ENCODE peak calls at places on chromosomes 2 and 18, in six cellular contexts. N is choroid plexus epithelial cell; F is NCI-H1417; E is activated CD4-positive, alpha-beta memory T cell treated with anti-CD3 and anti-CD28 coated beads for 36 hours; H is left colon; U is cerebellum. K is an unnamed sample.

GRCh38 chr2:215367647-215368492 is 56.0 kb downstream of the ATIC start:
- DNase-seq in E (no peak), F (no peak), U (no peak), H (no peak), N (peak; percentile 77), K (no peak)

GRCh38 chr2:232492236-232492848 is 4.7 kb upstream of the ECEL1 start:
- DNase-seq in N (no peak), E (no peak), F (no peak), U (no peak), H (no peak), K (no peak)

GRCh38 chr18:48032876-48033769 is 102.7 kb upstream of the SMAD2 start:
- DNase-seq in U (no peak), H (peak; percentile 17), N (peak; percentile 51), E (no peak), F (no peak), K (no peak)

GRCh38 chr2:196329959-196330358 is 158.6 kb upstream of the STK17B start:
- DNase-seq in F (no peak), E (no peak), H (no peak), N (no peak), U (no peak), K (no peak)

GRCh38 chr18:13543811-13544732 is 182.3 kb downstream of the FAM210A start:
- DNase-seq in N (no peak), E (no peak), F (no peak), U (no peak), H (no peak), K (no peak)

GRCh38 chr2:8543065-8543411 is 138.8 kb upstream of the ID2 start:
- DNase-seq in N (no peak), E (no peak), U (no peak), F (no peak), H (no peak), K (no peak)

GRCh38 chr2:200247494-200247893 is 59.0 kb upstream of the SPATS2L start:
- DNase-seq in F (no peak), N (peak; percentile 78), H (no peak), U (no peak), E (no peak), K (no peak)

GRCh38 chr2:29810956-29811355 is 110.4 kb downstream of the ALK start:
- DNase-seq in N (peak; percentile 52), U (no peak), E (no peak), F (no peak), H (no peak), K (no peak)

GRCh38 chr2:96856776-96857673 is 791 bp downstream of the ANKRD39 start:
- DNase-seq in F (peak; percentile 72), H (no peak), N (peak; percentile 24), E (peak; percentile 65), U (no peak), K (no peak)